ENCODE peak calls at places on chromosomes 5 and 9, in four cellular contexts. U is mammary epithelial cell, J is GM23338, T is fibroblast of lung. D is an unnamed sample.

GRCh38 chr9:137140151-137141012 is 1.4 kb downstream of the GRIN1 start:
- DNase-seq in U (no peak), J (no peak), T (no peak), D (no peak)

GRCh38 chr9:136438909-136439549 is 616 bp downstream of the INPP5E start:
- DNase-seq in U (peak; percentile 59), J (peak; percentile 43), T (peak; percentile 30), D (peak; percentile 52)

GRCh38 chr9:77092536-77092935 is 73.1 kb downstream of the FOXB2 start:
- DNase-seq in U (no peak), J (peak; percentile 60), T (peak; percentile 27), D (no peak)

GRCh38 chr9:89940625-89941024 is 335.8 kb downstream of the GADD45G start:
- DNase-seq in U (peak; percentile 39), J (no peak), T (peak; percentile 63), D (peak; percentile 44)

GRCh38 chr9:17862081-17862480 is 283.2 kb downstream of the SH3GL2 start:
- DNase-seq in U (no peak), J (no peak), T (no peak), D (no peak)

GRCh38 chr9:100472725-100473261 is at the start of gene TMEFF1:
- DNase-seq in U (peak; percentile 5), J (peak; percentile 91), T (peak; percentile 41), D (peak; percentile 27)

GRCh38 chr9:110069326-110070248 is 138.4 kb downstream of the C9orf152 start:
- DNase-seq in U (peak; percentile 17), J (no peak), T (peak; percentile 94), D (peak; percentile 96)

GRCh38 chr5:60744682-60745081 is 44.7 kb upstream of the DEPDC1B start:
- DNase-seq in U (no peak), J (no peak), T (no peak), D (no peak)

GRCh38 chr5:73201547-73202513 is 28.8 kb downstream of the TMEM174 start:
- DNase-seq in U (peak; percentile 49), J (peak; percentile 94), T (peak; percentile 53), D (peak; percentile 56)

GRCh38 chr9:79776581-79776980 is 204.8 kb downstream of the TLE4 start:
- DNase-seq in U (peak; percentile 43), J (no peak), T (peak; percentile 80), D (peak; percentile 22)

GRCh38 chr5:3904584-3904983 is 309.0 kb downstream of the IRX1 start:
- DNase-seq in U (no peak), J (no peak), T (no peak), D (no peak)

GRCh38 chr5:177361418-177362101 is 3.8 kb downstream of the RGS14 start:
- DNase-seq in U (no peak), J (peak; percentile 9), T (no peak), D (no peak)
- H3K4me3 ChIP-seq in U (no peak overlapping the region), J (peak overlapping the region; percentile 71), T (no peak overlapping the region), D (no peak overlapping the region)

GRCh38 chr9:98869866-98870265 is 62.4 kb downstream of the GALNT12 start:
- DNase-seq in U (no peak), J (no peak), T (no peak), D (no peak)

GRCh38 chr9:98869078-98869745 is 61.7 kb downstream of the GALNT12 start:
- DNase-seq in U (no peak), J (no peak), T (peak; percentile 41), D (no peak)

GRCh38 chr9:98867109-98867433 is 59.6 kb downstream of the GALNT12 start:
- DNase-seq in U (no peak), J (no peak), T (no peak), D (no peak)

GRCh38 chr9:98866435-98867108 is 59.1 kb downstream of the GALNT12 start:
- DNase-seq in U (peak; percentile 54), J (no peak), T (no peak), D (no peak)

DNA sequence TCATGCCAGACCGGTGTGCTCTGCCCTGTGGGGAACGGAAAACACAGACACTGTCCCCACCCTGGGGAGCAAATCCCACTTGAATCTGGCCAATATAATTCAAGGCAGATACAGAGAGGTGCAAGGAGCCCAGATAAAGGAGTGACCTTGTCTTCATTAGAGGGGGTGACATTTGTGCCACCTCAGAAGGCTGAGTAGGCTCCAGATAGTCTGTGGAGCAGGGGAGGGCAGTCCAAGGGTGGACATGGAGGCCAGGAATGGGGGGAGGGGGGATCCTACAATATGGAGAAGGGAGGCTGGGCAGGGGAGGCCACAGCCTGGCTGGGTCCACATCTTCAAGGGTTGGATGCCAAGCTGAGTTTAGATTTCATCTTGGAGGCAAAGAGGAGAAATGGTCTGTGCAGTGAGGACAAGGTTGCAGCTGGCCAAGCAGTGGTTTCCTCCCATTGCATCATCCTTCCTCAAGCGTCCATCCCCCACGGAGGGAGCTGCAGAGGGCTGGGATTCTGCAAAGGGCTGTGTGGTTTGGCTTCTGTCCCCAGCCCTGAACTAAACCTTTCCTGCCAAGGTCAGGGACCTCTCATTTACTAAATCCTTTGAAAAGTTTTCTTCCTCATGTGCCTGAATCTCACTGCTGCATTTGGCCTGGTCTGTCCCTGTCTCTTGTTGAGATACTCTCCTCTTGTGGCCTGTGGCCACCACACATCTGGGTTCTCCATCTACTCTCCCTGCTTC is 60.1 kb downstream of the GALNT12 start:
- DNase-seq in U (no peak), J (no peak), T (peak; percentile 88), D (peak; percentile 88)
- H3K4me2 ChIP-seq in U (no peak overlapping the region), J (no peak overlapping the region), T (peak overlapping the region; percentile 38), D (no peak overlapping the region)

GRCh38 chr9:113621309-113621791 is 157.8 kb downstream of the RGS3 start:
- DNase-seq in U (no peak), J (peak; percentile 57), T (peak; percentile 97), D (peak; percentile 92)

GRCh38 chr9:113619156-113619861 is 155.8 kb downstream of the RGS3 start:
- DNase-seq in U (no peak), J (no peak), T (no peak), D (no peak)

GRCh38 chr9:113622038-113622437 is 158.5 kb downstream of the RGS3 start:
- DNase-seq in U (no peak), J (no peak), T (no peak), D (no peak)

GRCh38 chr9:113620016-113620376 is 156.5 kb downstream of the RGS3 start:
- DNase-seq in U (no peak), J (no peak), T (no peak), D (no peak)

GRCh38 chr9:113620377-113621161 is 157.0 kb downstream of the RGS3 start:
- DNase-seq in U (peak; percentile 78), J (peak; percentile 76), T (peak; percentile 96), D (peak; percentile 94)
- H3K4me3 ChIP-seq in U (no peak overlapping the region), J (no peak overlapping the region), T (no peak overlapping the region), D (no peak overlapping the region)

DNA sequence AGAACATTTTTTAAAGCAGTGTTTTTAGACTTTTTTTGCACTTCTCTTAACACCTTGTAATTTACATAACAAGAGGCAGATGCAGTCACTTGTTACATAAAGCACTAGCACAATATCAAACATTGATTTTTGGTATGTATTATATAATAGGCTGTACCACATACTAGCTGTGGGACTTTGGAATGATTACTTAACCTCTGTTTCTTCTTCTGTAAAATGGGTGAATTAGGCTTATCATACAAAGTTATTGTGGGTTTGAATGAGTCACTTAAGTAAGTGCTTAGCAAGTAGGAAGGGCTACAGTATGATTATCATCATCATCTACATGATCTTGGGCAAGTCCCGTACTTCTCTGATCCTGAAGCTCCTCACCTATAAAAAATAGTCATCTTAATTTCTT is 2.1 kb downstream of the FAM81B start:
- DNase-seq in U (no peak), J (no peak), T (no peak), D (no peak)
- H3K4me2 ChIP-seq in U (no peak overlapping the region), J (no peak overlapping the region), T (no peak overlapping the region), D (no peak overlapping the region)

DNA sequence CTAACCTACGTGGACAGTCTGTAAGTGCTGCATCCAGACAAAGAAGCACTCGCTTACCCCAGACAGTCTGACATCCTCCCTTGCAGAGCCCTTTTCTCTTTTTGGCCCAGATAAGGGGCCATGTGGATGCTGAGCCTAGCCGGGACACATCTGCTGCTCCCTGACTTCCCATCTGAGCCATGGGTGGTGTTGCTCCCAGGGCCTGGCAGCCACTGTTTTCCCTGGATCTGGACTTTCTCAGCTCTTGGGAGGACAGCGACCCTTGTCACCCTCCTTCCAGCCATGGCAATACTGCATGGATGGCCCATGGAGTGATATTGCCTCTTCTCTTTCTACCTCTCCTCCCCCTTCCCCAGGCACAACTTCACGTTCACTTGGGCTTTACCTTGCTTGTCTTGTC is 4.2 kb downstream of the NEURL1B start:
- DNase-seq in U (no peak), J (no peak), T (no peak), D (no peak)
- H3K4me3 ChIP-seq in U (no peak overlapping the region), J (no peak overlapping the region), T (no peak overlapping the region), D (no peak overlapping the region)

DNA sequence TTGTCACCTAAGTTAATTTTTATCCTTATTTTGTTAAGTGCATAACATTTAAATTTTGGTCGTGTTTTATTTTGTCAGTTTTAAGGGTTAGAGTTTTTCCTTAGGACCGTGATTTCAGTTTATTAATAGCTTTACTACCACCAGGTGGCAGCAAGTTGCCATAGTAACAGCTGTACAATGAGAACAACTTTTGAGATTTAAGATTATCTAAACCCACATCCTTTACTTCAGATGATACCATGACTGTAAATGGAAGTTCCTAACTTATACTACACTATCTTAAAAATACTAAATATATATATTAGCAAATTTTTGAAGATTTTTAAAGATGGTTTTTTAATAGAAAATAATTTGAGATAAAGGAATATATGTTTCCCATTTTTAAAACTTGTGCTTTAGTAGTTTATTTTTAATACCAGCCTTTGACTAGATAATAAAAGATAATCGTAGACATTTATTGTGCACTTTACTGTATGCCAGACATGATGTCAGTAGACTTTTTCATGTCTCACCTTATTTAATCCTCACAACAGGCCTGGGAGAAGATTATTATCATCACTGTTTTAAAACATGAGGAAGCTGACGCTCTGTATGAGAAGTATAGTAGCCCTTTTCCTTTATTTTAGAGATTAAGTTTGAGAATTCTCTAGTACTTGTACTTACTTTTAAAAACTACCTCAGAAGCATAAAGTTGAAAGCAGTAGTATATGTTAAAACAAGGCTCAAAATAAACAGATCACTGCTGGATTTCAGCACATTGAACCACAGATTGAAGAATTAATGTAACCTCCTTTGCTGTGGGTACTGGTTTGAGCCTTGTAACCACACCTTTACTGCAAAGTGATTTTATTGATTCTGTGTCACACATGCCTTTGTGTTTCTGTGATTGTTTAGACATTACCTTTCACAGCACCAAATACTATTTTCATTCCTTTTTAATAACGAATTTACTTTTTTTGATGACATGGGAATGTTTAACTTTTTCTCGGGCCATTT is 27.5 kb downstream of the SREK1 start:
- DNase-seq in U (peak; percentile 43), J (peak; percentile 74), T (peak; percentile 59), D (peak; percentile 69)
- H3K4me2 ChIP-seq in U (no peak overlapping the region), J (no peak overlapping the region), T (no peak overlapping the region), D (no peak overlapping the region)

GRCh38 chr5:67425514-67425913 is 228.9 kb upstream of the CD180 start:
- DNase-seq in U (peak; percentile 2), J (no peak), T (peak; percentile 76), D (no peak)

GRCh38 chr5:67427745-67428298 is 231.2 kb upstream of the CD180 start:
- DNase-seq in U (no peak), J (no peak), T (no peak), D (no peak)

GRCh38 chr5:67431191-67431590 is 234.6 kb upstream of the CD180 start:
- DNase-seq in U (peak; percentile 54), J (no peak), T (peak; percentile 77), D (peak; percentile 61)

GRCh38 chr5:67432601-67433000 is 236.0 kb upstream of the CD180 start:
- DNase-seq in U (no peak), J (no peak), T (no peak), D (no peak)

GRCh38 chr5:67426961-67427630 is 230.5 kb upstream of the CD180 start:
- DNase-seq in U (peak; percentile 10), J (no peak), T (peak; percentile 46), D (no peak)
- H3K4me3 ChIP-seq in U (no peak overlapping the region), J (no peak overlapping the region), T (no peak overlapping the region), D (no peak overlapping the region)